ENCODE peak calls at places on chromosomes 2 and 18, in nine cellular contexts. One of them, this sample, is unnamed.
A peak's percentile ranks its signal among the peaks of the same experiment; 100 is the strongest.

GRCh38 chr2:134252092-134252775 is 1.6 kb upstream of the MGAT5 start:
- DNase-seq in body of pancreas: no peak
- DNase-seq in thyroid gland: no peak
- DNase-seq in Peyer's patch: peak; percentile 83
- DNase-seq in fibroblast of lung: no peak
- DNase-seq in adrenal gland: no peak
- DNase-seq in neuronal stem cell: no peak
- DNase-seq in neural progenitor cell: no peak
- DNase-seq in Caco-2: no peak
- DNase-seq in this sample: peak; percentile 13

GRCh38 chr18:80197490-80197889 is 49.8 kb downstream of the PARD6G start:
- DNase-seq in body of pancreas: no peak
- DNase-seq in thyroid gland: no peak
- DNase-seq in Peyer's patch: no peak
- DNase-seq in fibroblast of lung: no peak
- DNase-seq in adrenal gland: no peak
- DNase-seq in neuronal stem cell: no peak
- DNase-seq in neural progenitor cell: no peak
- DNase-seq in Caco-2: no peak
- DNase-seq in this sample: no peak

GRCh38 chr2:230805353-230806017 is 59.3 kb upstream of the ITM2C start:
- DNase-seq in body of pancreas: no peak
- DNase-seq in thyroid gland: no peak
- DNase-seq in Peyer's patch: no peak
- DNase-seq in fibroblast of lung: no peak
- DNase-seq in adrenal gland: no peak
- DNase-seq in neuronal stem cell: no peak
- DNase-seq in neural progenitor cell: no peak
- DNase-seq in Caco-2: no peak
- DNase-seq in this sample: no peak

GRCh38 chr2:130252880-130253645 is 54.8 kb upstream of the TUBA3E start:
- DNase-seq in body of pancreas: no peak
- DNase-seq in thyroid gland: no peak
- DNase-seq in Peyer's patch: no peak
- DNase-seq in fibroblast of lung: peak; percentile 18
- DNase-seq in adrenal gland: no peak
- DNase-seq in neuronal stem cell: no peak
- DNase-seq in neural progenitor cell: no peak
- DNase-seq in Caco-2: peak; percentile 64
- DNase-seq in this sample: peak; percentile 59

GRCh38 chr2:207357216-207357615 is 172.5 kb upstream of the CREB1 start:
- DNase-seq in body of pancreas: no peak
- DNase-seq in thyroid gland: no peak
- DNase-seq in Peyer's patch: no peak
- DNase-seq in fibroblast of lung: no peak
- DNase-seq in adrenal gland: no peak
- DNase-seq in neuronal stem cell: no peak
- DNase-seq in neural progenitor cell: no peak
- DNase-seq in Caco-2: no peak
- DNase-seq in this sample: no peak

GRCh38 chr18:35024196-35024595 is 17.0 kb upstream of the MAPRE2 start:
- DNase-seq in body of pancreas: no peak
- DNase-seq in thyroid gland: no peak
- DNase-seq in Peyer's patch: no peak
- DNase-seq in fibroblast of lung: no peak
- DNase-seq in adrenal gland: no peak
- DNase-seq in neuronal stem cell: no peak
- DNase-seq in neural progenitor cell: no peak
- DNase-seq in Caco-2: no peak
- DNase-seq in this sample: peak; percentile 35

GRCh38 chr2:84854835-84855234 is 26.0 kb downstream of the TRABD2A start:
- DNase-seq in body of pancreas: no peak
- DNase-seq in thyroid gland: no peak
- DNase-seq in Peyer's patch: no peak
- DNase-seq in fibroblast of lung: no peak
- DNase-seq in adrenal gland: no peak
- DNase-seq in neuronal stem cell: no peak
- DNase-seq in neural progenitor cell: no peak
- DNase-seq in Caco-2: no peak
- DNase-seq in this sample: no peak

GRCh38 chr2:131151398-131151797 is 46.3 kb downstream of the PLEKHB2 start:
- DNase-seq in body of pancreas: no peak
- DNase-seq in thyroid gland: no peak
- DNase-seq in Peyer's patch: no peak
- DNase-seq in fibroblast of lung: no peak
- DNase-seq in adrenal gland: no peak
- DNase-seq in neuronal stem cell: no peak
- DNase-seq in neural progenitor cell: no peak
- DNase-seq in Caco-2: no peak
- DNase-seq in this sample: no peak

GRCh38 chr2:148508878-148509702 is 135.5 kb upstream of the EPC2 start:
- DNase-seq in body of pancreas: peak; percentile 85
- DNase-seq in thyroid gland: peak; percentile 86
- DNase-seq in Peyer's patch: peak; percentile 94
- DNase-seq in fibroblast of lung: peak; percentile 80
- DNase-seq in adrenal gland: peak; percentile 88
- DNase-seq in neuronal stem cell: peak; percentile 76
- DNase-seq in neural progenitor cell: peak; percentile 88
- DNase-seq in Caco-2: peak; percentile 91
- DNase-seq in this sample: peak; percentile 78
- H3K4me3 ChIP-seq in body of pancreas: no peak overlapping the region
- H3K4me3 ChIP-seq in thyroid gland: no peak overlapping the region
- H3K4me3 ChIP-seq in Peyer's patch: peak overlapping the region; percentile 31
- H3K4me3 ChIP-seq in fibroblast of lung: peak overlapping the region; percentile 54
- H3K4me3 ChIP-seq in adrenal gland: peak overlapping the region; percentile 14
- H3K4me3 ChIP-seq in neuronal stem cell: no peak overlapping the region
- H3K4me3 ChIP-seq in neural progenitor cell: no peak overlapping the region
- H3K4me3 ChIP-seq in Caco-2: peak overlapping the region; percentile 38
- H3K4me3 ChIP-seq in this sample: peak overlapping the region; percentile 31

GRCh38 chr18:63588869-63589268 is 1.7 kb downstream of the SERPINB13 start:
- DNase-seq in body of pancreas: no peak
- DNase-seq in thyroid gland: no peak
- DNase-seq in Peyer's patch: no peak
- DNase-seq in fibroblast of lung: no peak
- DNase-seq in adrenal gland: no peak
- DNase-seq in neuronal stem cell: no peak
- DNase-seq in neural progenitor cell: no peak
- DNase-seq in Caco-2: peak; percentile 0
- DNase-seq in this sample: peak; percentile 68

GRCh38 chr18:63590368-63590767 is 3.2 kb downstream of the SERPINB13 start:
- DNase-seq in body of pancreas: no peak
- DNase-seq in thyroid gland: no peak
- DNase-seq in Peyer's patch: no peak
- DNase-seq in fibroblast of lung: no peak
- DNase-seq in adrenal gland: no peak
- DNase-seq in neuronal stem cell: no peak
- DNase-seq in neural progenitor cell: no peak
- DNase-seq in Caco-2: no peak
- DNase-seq in this sample: no peak

GRCh38 chr18:63585988-63586387 is 1.2 kb upstream of the SERPINB13 start:
- DNase-seq in body of pancreas: no peak
- DNase-seq in thyroid gland: no peak
- DNase-seq in Peyer's patch: no peak
- DNase-seq in fibroblast of lung: no peak
- DNase-seq in adrenal gland: no peak
- DNase-seq in neuronal stem cell: no peak
- DNase-seq in neural progenitor cell: no peak
- DNase-seq in Caco-2: no peak
- DNase-seq in this sample: no peak

GRCh38 chr18:63586966-63587365 is at the start of gene SERPINB13:
- DNase-seq in body of pancreas: no peak
- DNase-seq in thyroid gland: no peak
- DNase-seq in Peyer's patch: no peak
- DNase-seq in fibroblast of lung: no peak
- DNase-seq in adrenal gland: no peak
- DNase-seq in neuronal stem cell: no peak
- DNase-seq in neural progenitor cell: no peak
- DNase-seq in Caco-2: no peak
- DNase-seq in this sample: peak; percentile 97

GRCh38 chr18:63586431-63586830 is 712 bp upstream of the SERPINB13 start:
- DNase-seq in body of pancreas: no peak
- DNase-seq in thyroid gland: no peak
- DNase-seq in Peyer's patch: no peak
- DNase-seq in fibroblast of lung: no peak
- DNase-seq in adrenal gland: no peak
- DNase-seq in neuronal stem cell: no peak
- DNase-seq in neural progenitor cell: no peak
- DNase-seq in Caco-2: no peak
- DNase-seq in this sample: peak; percentile 73
- H3K27me3 ChIP-seq in body of pancreas: peaks cover 4% of the 10 kb centered on the region
- H3K27me3 ChIP-seq in thyroid gland: no peaks in the 10 kb centered on the region
- H3K27me3 ChIP-seq in Peyer's patch: no peaks in the 10 kb centered on the region
- H3K27me3 ChIP-seq in fibroblast of lung: no peaks in the 10 kb centered on the region
- H3K27me3 ChIP-seq in adrenal gland: peaks cover 4% of the 10 kb centered on the region
- H3K27me3 ChIP-seq in neuronal stem cell: no peaks in the 10 kb centered on the region
- H3K27me3 ChIP-seq in neural progenitor cell: no peaks in the 10 kb centered on the region
- H3K27me3 ChIP-seq in Caco-2: no peaks in the 10 kb centered on the region
- H3K27me3 ChIP-seq in this sample: no peaks in the 10 kb centered on the region

GRCh38 chr18:57427429-57428181 is 7.6 kb upstream of the ONECUT2 start:
- DNase-seq in body of pancreas: no peak
- DNase-seq in thyroid gland: no peak
- DNase-seq in Peyer's patch: no peak
- DNase-seq in fibroblast of lung: no peak
- DNase-seq in adrenal gland: no peak
- DNase-seq in neuronal stem cell: peak; percentile 47
- DNase-seq in neural progenitor cell: peak; percentile 73
- DNase-seq in Caco-2: no peak
- DNase-seq in this sample: no peak

GRCh38 chr18:57429607-57430165 is 5.5 kb upstream of the ONECUT2 start:
- DNase-seq in body of pancreas: no peak
- DNase-seq in thyroid gland: no peak
- DNase-seq in Peyer's patch: no peak
- DNase-seq in fibroblast of lung: peak; percentile 14
- DNase-seq in adrenal gland: no peak
- DNase-seq in neuronal stem cell: peak; percentile 84
- DNase-seq in neural progenitor cell: peak; percentile 83
- DNase-seq in Caco-2: no peak
- DNase-seq in this sample: no peak

GRCh38 chr18:57426187-57426586 is 9.0 kb upstream of the ONECUT2 start:
- DNase-seq in body of pancreas: no peak
- DNase-seq in thyroid gland: no peak
- DNase-seq in Peyer's patch: no peak
- DNase-seq in fibroblast of lung: no peak
- DNase-seq in adrenal gland: no peak
- DNase-seq in neuronal stem cell: no peak
- DNase-seq in neural progenitor cell: no peak
- DNase-seq in Caco-2: no peak
- DNase-seq in this sample: no peak

GRCh38 chr18:57430166-57430958 is 4.8 kb upstream of the ONECUT2 start:
- DNase-seq in body of pancreas: no peak
- DNase-seq in thyroid gland: no peak
- DNase-seq in Peyer's patch: no peak
- DNase-seq in fibroblast of lung: no peak
- DNase-seq in adrenal gland: no peak
- DNase-seq in neuronal stem cell: peak; percentile 37
- DNase-seq in neural progenitor cell: peak; percentile 73
- DNase-seq in Caco-2: no peak
- DNase-seq in this sample: no peak

DNA sequence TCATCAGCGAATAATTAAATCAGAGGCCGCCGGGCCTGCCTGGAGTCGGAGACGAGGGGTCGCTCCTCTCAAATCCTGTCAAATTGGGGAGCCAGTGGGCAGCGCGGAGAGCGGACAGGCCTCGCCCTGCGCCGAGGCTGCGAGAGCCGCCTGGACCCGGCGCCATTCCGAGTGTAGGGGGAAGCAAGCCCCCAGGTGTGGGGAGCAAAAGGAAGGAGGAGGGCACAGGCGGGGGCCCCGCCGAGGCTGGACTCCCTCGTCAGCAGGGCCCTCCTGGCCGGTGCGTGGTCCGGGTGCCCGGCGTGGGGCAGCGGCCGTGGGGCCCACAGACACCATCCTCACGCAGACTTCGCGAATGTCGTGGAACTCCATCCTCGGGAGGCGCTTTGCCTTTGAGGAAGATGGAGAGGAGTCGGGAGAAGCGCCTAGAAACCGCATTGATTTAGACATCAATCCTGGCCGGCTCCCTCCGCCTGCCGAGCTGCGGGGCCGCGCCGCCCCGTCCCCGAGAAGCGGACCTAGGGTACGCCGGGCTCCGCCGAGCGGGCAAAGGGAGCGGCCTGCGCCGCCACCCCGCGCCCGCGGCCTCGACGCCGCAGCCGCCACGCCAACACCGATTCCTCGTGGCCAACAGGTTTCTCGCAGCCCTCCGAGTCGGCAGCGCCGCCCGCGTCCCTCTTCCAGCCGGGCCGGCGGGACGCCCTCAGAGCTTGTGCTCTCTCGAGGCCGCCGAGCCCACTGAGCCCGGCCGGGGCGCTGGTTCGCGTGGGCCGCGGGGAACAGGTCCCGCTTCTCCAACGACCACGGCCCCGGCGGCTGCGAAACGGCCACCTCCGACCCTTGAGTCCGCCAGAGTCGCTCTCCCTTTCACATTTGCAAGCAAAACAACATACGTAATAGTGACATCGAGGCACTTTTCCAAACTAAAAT is 6.7 kb upstream of the ONECUT2 start:
- DNase-seq in body of pancreas: no peak
- DNase-seq in thyroid gland: no peak
- DNase-seq in Peyer's patch: no peak
- DNase-seq in fibroblast of lung: no peak
- DNase-seq in adrenal gland: no peak
- DNase-seq in neuronal stem cell: peak; percentile 23
- DNase-seq in neural progenitor cell: peak; percentile 68
- DNase-seq in Caco-2: no peak
- DNase-seq in this sample: no peak
- H3K4me3 ChIP-seq in body of pancreas: no peak overlapping the region
- H3K4me3 ChIP-seq in thyroid gland: no peak overlapping the region
- H3K4me3 ChIP-seq in Peyer's patch: peak overlapping the region; percentile 41
- H3K4me3 ChIP-seq in fibroblast of lung: no peak overlapping the region
- H3K4me3 ChIP-seq in adrenal gland: no peak overlapping the region
- H3K4me3 ChIP-seq in neuronal stem cell: no peak overlapping the region
- H3K4me3 ChIP-seq in neural progenitor cell: peak overlapping the region; percentile 43
- H3K4me3 ChIP-seq in Caco-2: no peak overlapping the region
- H3K4me3 ChIP-seq in this sample: no peak overlapping the region

GRCh38 chr2:152100961-152101360 is 2.1 kb upstream of the CACNB4 start:
- DNase-seq in body of pancreas: no peak
- DNase-seq in thyroid gland: no peak
- DNase-seq in Peyer's patch: no peak
- DNase-seq in fibroblast of lung: no peak
- DNase-seq in adrenal gland: no peak
- DNase-seq in neuronal stem cell: no peak
- DNase-seq in neural progenitor cell: no peak
- DNase-seq in Caco-2: no peak
- DNase-seq in this sample: no peak

GRCh38 chr2:152098798-152099654 is at the start of gene CACNB4:
- DNase-seq in body of pancreas: peak; percentile 14
- DNase-seq in thyroid gland: peak; percentile 17
- DNase-seq in Peyer's patch: no peak
- DNase-seq in fibroblast of lung: peak; percentile 17
- DNase-seq in adrenal gland: peak; percentile 17
- DNase-seq in neuronal stem cell: peak; percentile 35
- DNase-seq in neural progenitor cell: peak; percentile 66
- DNase-seq in Caco-2: peak; percentile 29
- DNase-seq in this sample: no peak

GRCh38 chr2:152097291-152098032 is 1.4 kb downstream of the CACNB4 start:
- DNase-seq in body of pancreas: peak; percentile 12
- DNase-seq in thyroid gland: peak; percentile 15
- DNase-seq in Peyer's patch: no peak
- DNase-seq in fibroblast of lung: peak; percentile 32
- DNase-seq in adrenal gland: peak; percentile 38
- DNase-seq in neuronal stem cell: peak; percentile 3
- DNase-seq in neural progenitor cell: peak; percentile 27
- DNase-seq in Caco-2: peak; percentile 3
- DNase-seq in this sample: peak; percentile 68

GRCh38 chr2:152099655-152100050 is 809 bp upstream of the CACNB4 start:
- DNase-seq in body of pancreas: no peak
- DNase-seq in thyroid gland: no peak
- DNase-seq in Peyer's patch: no peak
- DNase-seq in fibroblast of lung: no peak
- DNase-seq in adrenal gland: no peak
- DNase-seq in neuronal stem cell: no peak
- DNase-seq in neural progenitor cell: no peak
- DNase-seq in Caco-2: no peak
- DNase-seq in this sample: no peak

GRCh38 chr2:152098033-152098797 is 629 bp downstream of the CACNB4 start:
- DNase-seq in body of pancreas: peak; percentile 26
- DNase-seq in thyroid gland: peak; percentile 24
- DNase-seq in Peyer's patch: no peak
- DNase-seq in fibroblast of lung: peak; percentile 18
- DNase-seq in adrenal gland: peak; percentile 50
- DNase-seq in neuronal stem cell: peak; percentile 27
- DNase-seq in neural progenitor cell: peak; percentile 65
- DNase-seq in Caco-2: peak; percentile 32
- DNase-seq in this sample: no peak
- H3K27me3 ChIP-seq in body of pancreas: no peaks in the 10 kb centered on the region
- H3K27me3 ChIP-seq in thyroid gland: no peaks in the 10 kb centered on the region
- H3K27me3 ChIP-seq in Peyer's patch: no peaks in the 10 kb centered on the region
- H3K27me3 ChIP-seq in fibroblast of lung: peaks cover 23% of the 10 kb centered on the region
- H3K27me3 ChIP-seq in adrenal gland: no peaks in the 10 kb centered on the region
- H3K27me3 ChIP-seq in neuronal stem cell: peaks cover 8% of the 10 kb centered on the region
- H3K27me3 ChIP-seq in neural progenitor cell: peaks cover 97% of the 10 kb centered on the region
- H3K27me3 ChIP-seq in Caco-2: peaks cover 4% of the 10 kb centered on the region
- H3K27me3 ChIP-seq in this sample: peaks cover 10% of the 10 kb centered on the region